ENCODE peak calls at places on chromosomes 4 and X, in eight cellular contexts. One of them, this sample, is unnamed. For H3K9me3, the result is how much of the 10 kb centered on the place peaks cover.

GRCh38 chr4:149511558-149512298 is 303.9 kb downstream of the IQCM start:
- DNase-seq in Panc1: no peak
- DNase-seq in upper lobe of right lung: no peak
- DNase-seq in MM.1S: no peak
- DNase-seq in SK-N-MC: no peak
- DNase-seq in endothelial cell of umbilical vein: no peak
- DNase-seq in right cardiac atrium: no peak
- DNase-seq in neural progenitor cell: no peak
- DNase-seq in this sample: no peak

GRCh38 chrX:19888419-19888879 is 1.0 kb upstream of the SH3KBP1 start:
- DNase-seq in upper lobe of right lung: no peak
- DNase-seq in right cardiac atrium: no peak
- DNase-seq in SK-N-MC: no peak
- DNase-seq in neural progenitor cell: peak
- DNase-seq in Panc1: no peak
- DNase-seq in MM.1S: peak
- DNase-seq in endothelial cell of umbilical vein: peak
- DNase-seq in this sample: peak

GRCh38 chr4:54571293-54571723 is 86.4 kb upstream of the KIT start:
- DNase-seq in right cardiac atrium: no peak
- DNase-seq in MM.1S: no peak
- DNase-seq in upper lobe of right lung: no peak
- DNase-seq in neural progenitor cell: no peak
- DNase-seq in Panc1: no peak
- DNase-seq in endothelial cell of umbilical vein: no peak
- DNase-seq in SK-N-MC: no peak
- DNase-seq in this sample: no peak

GRCh38 chrX:27598312-27598711 is 8.2 kb downstream of the DCAF8L2 start:
- DNase-seq in endothelial cell of umbilical vein: peak
- DNase-seq in neural progenitor cell: peak
- DNase-seq in right cardiac atrium: peak
- DNase-seq in upper lobe of right lung: no peak
- DNase-seq in MM.1S: no peak
- DNase-seq in SK-N-MC: no peak
- DNase-seq in Panc1: no peak
- DNase-seq in this sample: no peak

GRCh38 chrX:115452256-115452655 is 108.7 kb upstream of the PLS3 start:
- DNase-seq in SK-N-MC: no peak
- DNase-seq in neural progenitor cell: no peak
- DNase-seq in endothelial cell of umbilical vein: peak
- DNase-seq in upper lobe of right lung: no peak
- DNase-seq in Panc1: no peak
- DNase-seq in MM.1S: no peak
- DNase-seq in right cardiac atrium: no peak
- DNase-seq in this sample: no peak

GRCh38 chr4:110091426-110091825 is 107.0 kb downstream of the ELOVL6 start:
- DNase-seq in MM.1S: no peak
- DNase-seq in upper lobe of right lung: no peak
- DNase-seq in Panc1: no peak
- DNase-seq in right cardiac atrium: no peak
- DNase-seq in neural progenitor cell: no peak
- DNase-seq in endothelial cell of umbilical vein: peak
- DNase-seq in SK-N-MC: no peak
- DNase-seq in this sample: peak

GRCh38 chr4:151407466-151408379 is 1.3 kb upstream of the FHIP1A start:
- DNase-seq in upper lobe of right lung: peak
- DNase-seq in neural progenitor cell: peak
- DNase-seq in Panc1: no peak
- DNase-seq in endothelial cell of umbilical vein: no peak
- DNase-seq in SK-N-MC: no peak
- DNase-seq in right cardiac atrium: peak
- DNase-seq in MM.1S: peak
- DNase-seq in this sample: no peak

GRCh38 chrX:132837126-132837525 is 121.3 kb downstream of the HS6ST2 start:
- DNase-seq in Panc1: no peak
- DNase-seq in SK-N-MC: no peak
- DNase-seq in upper lobe of right lung: no peak
- DNase-seq in neural progenitor cell: no peak
- DNase-seq in right cardiac atrium: no peak
- DNase-seq in endothelial cell of umbilical vein: peak
- DNase-seq in MM.1S: no peak
- DNase-seq in this sample: no peak

GRCh38 chrX:82196866-82197265 is 995.0 kb downstream of the SH3BGRL start:
- DNase-seq in right cardiac atrium: no peak
- DNase-seq in SK-N-MC: no peak
- DNase-seq in neural progenitor cell: no peak
- DNase-seq in upper lobe of right lung: no peak
- DNase-seq in endothelial cell of umbilical vein: no peak
- DNase-seq in Panc1: no peak
- DNase-seq in MM.1S: no peak
- DNase-seq in this sample: no peak

GRCh38 chrX:138877746-138878145 is 166.2 kb upstream of the FGF13 start:
- DNase-seq in endothelial cell of umbilical vein: no peak
- DNase-seq in Panc1: no peak
- DNase-seq in upper lobe of right lung: no peak
- DNase-seq in neural progenitor cell: no peak
- DNase-seq in MM.1S: no peak
- DNase-seq in right cardiac atrium: no peak
- DNase-seq in SK-N-MC: no peak
- DNase-seq in this sample: no peak

GRCh38 chrX:138875472-138875871 is 164.0 kb upstream of the FGF13 start:
- DNase-seq in endothelial cell of umbilical vein: no peak
- DNase-seq in upper lobe of right lung: no peak
- DNase-seq in Panc1: no peak
- DNase-seq in neural progenitor cell: no peak
- DNase-seq in right cardiac atrium: no peak
- DNase-seq in SK-N-MC: no peak
- DNase-seq in MM.1S: no peak
- DNase-seq in this sample: no peak

GRCh38 chrX:138871739-138872138 is 160.2 kb upstream of the FGF13 start:
- DNase-seq in MM.1S: no peak
- DNase-seq in upper lobe of right lung: no peak
- DNase-seq in SK-N-MC: no peak
- DNase-seq in endothelial cell of umbilical vein: no peak
- DNase-seq in neural progenitor cell: no peak
- DNase-seq in Panc1: no peak
- DNase-seq in right cardiac atrium: no peak
- DNase-seq in this sample: no peak

GRCh38 chrX:138872537-138872936 is 161.0 kb upstream of the FGF13 start:
- DNase-seq in endothelial cell of umbilical vein: no peak
- DNase-seq in SK-N-MC: no peak
- DNase-seq in MM.1S: no peak
- DNase-seq in Panc1: no peak
- DNase-seq in neural progenitor cell: peak
- DNase-seq in upper lobe of right lung: no peak
- DNase-seq in right cardiac atrium: no peak
- DNase-seq in this sample: no peak

GRCh38 chrX:138874271-138874670 is 162.8 kb upstream of the FGF13 start:
- DNase-seq in MM.1S: no peak
- DNase-seq in endothelial cell of umbilical vein: no peak
- DNase-seq in neural progenitor cell: no peak
- DNase-seq in upper lobe of right lung: no peak
- DNase-seq in Panc1: no peak
- DNase-seq in right cardiac atrium: no peak
- DNase-seq in SK-N-MC: no peak
- DNase-seq in this sample: no peak
- H3K27ac ChIP-seq in MM.1S: no peak
- H3K27ac ChIP-seq in endothelial cell of umbilical vein: no peak
- H3K27ac ChIP-seq in neural progenitor cell: no peak
- H3K27ac ChIP-seq in upper lobe of right lung: no peak
- H3K27ac ChIP-seq in Panc1: no peak
- H3K27ac ChIP-seq in right cardiac atrium: no peak
- H3K27ac ChIP-seq in SK-N-MC: no peak
- H3K27ac ChIP-seq in this sample: no peak

DNA sequence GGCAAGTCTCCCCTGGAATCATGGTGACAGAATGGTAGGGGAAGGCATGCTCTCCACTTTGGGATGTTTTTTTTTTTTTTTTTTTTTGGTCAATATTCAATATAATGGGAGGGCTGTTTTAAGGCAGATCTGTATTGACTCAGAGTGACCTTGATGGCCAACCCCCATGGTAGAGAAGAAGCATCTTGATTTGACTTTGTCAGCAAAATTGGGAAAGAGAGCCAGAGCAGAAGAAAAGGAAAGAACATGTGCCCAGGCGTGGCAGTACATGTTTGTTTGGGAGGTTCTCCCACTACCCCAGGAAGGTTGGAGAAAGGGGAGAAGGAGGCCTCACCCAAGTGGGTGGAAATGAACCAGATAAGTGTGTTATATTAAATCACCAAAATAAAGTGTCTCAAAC is 62.2 kb upstream of the TBC1D9 start:
- DNase-seq in right cardiac atrium: no peak
- DNase-seq in endothelial cell of umbilical vein: no peak
- DNase-seq in upper lobe of right lung: no peak
- DNase-seq in Panc1: no peak
- DNase-seq in SK-N-MC: no peak
- DNase-seq in MM.1S: no peak
- DNase-seq in neural progenitor cell: no peak
- DNase-seq in this sample: no peak
- H3K4me3 ChIP-seq in right cardiac atrium: no peak
- H3K4me3 ChIP-seq in endothelial cell of umbilical vein: no peak
- H3K4me3 ChIP-seq in upper lobe of right lung: no peak
- H3K4me3 ChIP-seq in Panc1: no peak
- H3K4me3 ChIP-seq in SK-N-MC: no peak
- H3K4me3 ChIP-seq in MM.1S: no peak
- H3K4me3 ChIP-seq in neural progenitor cell: no peak
- H3K4me3 ChIP-seq in this sample: no peak

GRCh38 chrX:72394518-72395163 is 88.9 kb upstream of the CITED1 start:
- DNase-seq in right cardiac atrium: peak
- DNase-seq in Panc1: no peak
- DNase-seq in endothelial cell of umbilical vein: no peak
- DNase-seq in SK-N-MC: no peak
- DNase-seq in MM.1S: no peak
- DNase-seq in upper lobe of right lung: no peak
- DNase-seq in neural progenitor cell: peak
- DNase-seq in this sample: peak

GRCh38 chrX:72393836-72394517 is 88.3 kb upstream of the CITED1 start:
- DNase-seq in upper lobe of right lung: no peak
- DNase-seq in SK-N-MC: no peak
- DNase-seq in MM.1S: no peak
- DNase-seq in neural progenitor cell: no peak
- DNase-seq in Panc1: no peak
- DNase-seq in endothelial cell of umbilical vein: no peak
- DNase-seq in right cardiac atrium: no peak
- DNase-seq in this sample: no peak

GRCh38 chrX:72392816-72393800 is 87.4 kb upstream of the CITED1 start:
- DNase-seq in SK-N-MC: no peak
- DNase-seq in neural progenitor cell: peak
- DNase-seq in MM.1S: no peak
- DNase-seq in Panc1: no peak
- DNase-seq in endothelial cell of umbilical vein: no peak
- DNase-seq in upper lobe of right lung: no peak
- DNase-seq in right cardiac atrium: no peak
- DNase-seq in this sample: no peak

GRCh38 chrX:72395252-72395651 is 89.5 kb upstream of the CITED1 start:
- DNase-seq in Panc1: no peak
- DNase-seq in endothelial cell of umbilical vein: no peak
- DNase-seq in SK-N-MC: no peak
- DNase-seq in right cardiac atrium: no peak
- DNase-seq in neural progenitor cell: no peak
- DNase-seq in upper lobe of right lung: no peak
- DNase-seq in MM.1S: no peak
- DNase-seq in this sample: no peak

DNA sequence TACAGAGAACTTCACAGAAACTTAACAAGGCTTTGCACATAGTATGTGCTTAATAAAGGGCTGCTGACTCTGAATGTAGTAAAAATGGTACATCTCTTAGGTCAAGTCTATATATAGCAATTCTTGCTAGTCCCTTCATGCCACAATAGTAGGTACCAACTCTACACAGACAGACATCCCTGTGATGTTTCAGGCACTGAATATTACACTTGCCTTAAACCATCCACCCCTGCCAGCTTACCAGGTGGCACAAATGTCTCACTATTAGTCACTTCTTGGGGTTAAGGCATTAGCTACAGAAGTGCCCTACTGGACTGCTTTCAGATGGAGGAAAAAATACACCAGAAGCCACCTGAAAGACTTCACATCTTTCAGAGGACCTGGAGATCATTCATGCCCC is 86.3 kb upstream of the CITED1 start:
- DNase-seq in endothelial cell of umbilical vein: no peak
- DNase-seq in Panc1: no peak
- DNase-seq in neural progenitor cell: no peak
- DNase-seq in upper lobe of right lung: no peak
- DNase-seq in SK-N-MC: no peak
- DNase-seq in MM.1S: no peak
- DNase-seq in right cardiac atrium: no peak
- DNase-seq in this sample: no peak
- H3K9me3 ChIP-seq in endothelial cell of umbilical vein: under half
- H3K9me3 ChIP-seq in Panc1: under half
- H3K9me3 ChIP-seq in neural progenitor cell: under half
- H3K9me3 ChIP-seq in upper lobe of right lung: under half
- H3K9me3 ChIP-seq in SK-N-MC: under half
- H3K9me3 ChIP-seq in MM.1S: under half
- H3K9me3 ChIP-seq in right cardiac atrium: under half
- H3K9me3 ChIP-seq in this sample: under half

GRCh38 chr4:5892321-5893012 is 419 bp downstream of the CRMP1 start:
- DNase-seq in right cardiac atrium: no peak
- DNase-seq in neural progenitor cell: peak
- DNase-seq in MM.1S: no peak
- DNase-seq in Panc1: no peak
- DNase-seq in SK-N-MC: no peak
- DNase-seq in endothelial cell of umbilical vein: no peak
- DNase-seq in upper lobe of right lung: no peak
- DNase-seq in this sample: no peak

GRCh38 chr4:5893591-5893990 is 705 bp upstream of the CRMP1 start:
- DNase-seq in neural progenitor cell: no peak
- DNase-seq in Panc1: no peak
- DNase-seq in SK-N-MC: no peak
- DNase-seq in right cardiac atrium: no peak
- DNase-seq in MM.1S: no peak
- DNase-seq in upper lobe of right lung: no peak
- DNase-seq in endothelial cell of umbilical vein: no peak
- DNase-seq in this sample: no peak

GRCh38 chr4:5895287-5895686 is 2.4 kb upstream of the CRMP1 start:
- DNase-seq in right cardiac atrium: no peak
- DNase-seq in Panc1: no peak
- DNase-seq in endothelial cell of umbilical vein: no peak
- DNase-seq in upper lobe of right lung: no peak
- DNase-seq in SK-N-MC: no peak
- DNase-seq in neural progenitor cell: no peak
- DNase-seq in MM.1S: no peak
- DNase-seq in this sample: no peak

GRCh38 chr4:5893013-5893580 is at the start of gene CRMP1:
- DNase-seq in endothelial cell of umbilical vein: no peak
- DNase-seq in Panc1: no peak
- DNase-seq in right cardiac atrium: no peak
- DNase-seq in upper lobe of right lung: no peak
- DNase-seq in neural progenitor cell: peak
- DNase-seq in SK-N-MC: no peak
- DNase-seq in MM.1S: no peak
- DNase-seq in this sample: no peak

DNA sequence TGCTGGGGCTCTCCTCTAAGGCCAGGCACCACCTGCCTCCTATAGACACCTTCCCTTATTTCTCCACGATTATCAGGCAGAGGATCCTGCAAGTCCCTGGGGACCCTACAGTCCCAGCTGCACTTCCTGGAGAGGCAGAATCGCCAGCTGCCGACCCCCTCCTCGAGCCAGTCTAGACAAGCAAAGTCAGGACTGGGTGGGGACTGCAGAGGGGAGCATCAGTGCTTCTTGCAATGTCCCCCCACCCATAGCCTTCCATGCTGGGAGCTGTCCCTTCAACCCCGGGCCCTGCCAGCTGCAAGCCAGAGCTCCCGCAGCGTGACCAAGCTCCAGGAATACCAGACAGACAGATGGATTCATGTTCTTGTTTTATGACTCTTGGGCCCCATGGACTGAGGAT is 1.4 kb upstream of the CRMP1 start:
- DNase-seq in endothelial cell of umbilical vein: no peak
- DNase-seq in Panc1: no peak
- DNase-seq in neural progenitor cell: no peak
- DNase-seq in right cardiac atrium: no peak
- DNase-seq in MM.1S: no peak
- DNase-seq in SK-N-MC: no peak
- DNase-seq in upper lobe of right lung: no peak
- DNase-seq in this sample: no peak
- H3K27ac ChIP-seq in endothelial cell of umbilical vein: no peak
- H3K27ac ChIP-seq in Panc1: no peak
- H3K27ac ChIP-seq in neural progenitor cell: no peak
- H3K27ac ChIP-seq in right cardiac atrium: no peak
- H3K27ac ChIP-seq in MM.1S: no peak
- H3K27ac ChIP-seq in SK-N-MC: no peak
- H3K27ac ChIP-seq in upper lobe of right lung: no peak
- H3K27ac ChIP-seq in this sample: no peak

This sample was measured in AG04450.